ENCODE peak calls at places on chromosome 5, in five cellular contexts. O, Y, Q, S and W are unnamed samples. For H3K4me1, the result is how much of the 10 kb centered on the place peaks cover.

GRCh38 chr5:173913686-173914321 is 25.7 kb downstream of the CPEB4 start:
- DNase-seq in Y (no peak), Q (no peak), S (no peak), O (no peak), W (no peak)

GRCh38 chr5:120938604-120939003 is 474.5 kb downstream of the PRR16 start:
- DNase-seq in O (no peak), Q (no peak), Y (no peak), S (no peak), W (no peak)

GRCh38 chr5:157198277-157199058 is 17.8 kb downstream of the ITK start:
- DNase-seq in O (no peak), Q (no peak), S (no peak), Y (no peak), W (no peak)

GRCh38 chr5:143217065-143217803 is 186.3 kb downstream of the NR3C1 start:
- DNase-seq in Y (no peak), Q (peak), O (peak), S (no peak), W (no peak)

GRCh38 chr5:12730354-12730753 is 826.1 kb upstream of the CTNND2 start:
- DNase-seq in Y (no peak), S (no peak), O (no peak), Q (no peak), W (no peak)

GRCh38 chr5:52788505-52788821 is 747 bp downstream of the ITGA1 start:
- DNase-seq in Q (no peak), S (no peak), O (no peak), Y (no peak), W (no peak)

GRCh38 chr5:123120197-123120596 is 31.2 kb downstream of the PRDM6 start:
- DNase-seq in Y (no peak), O (peak), Q (no peak), S (no peak), W (no peak)

GRCh38 chr5:129973716-129974426 is 69.6 kb downstream of the CHSY3 start:
- DNase-seq in O (no peak), S (no peak), Y (no peak), Q (peak), W (no peak)

GRCh38 chr5:128111818-128112448 is 28.4 kb downstream of the SLC12A2 start:
- DNase-seq in Q (peak), Y (no peak), O (no peak), S (no peak), W (no peak)

GRCh38 chr5:34789021-34789531 is 49.9 kb upstream of the TTC23L start:
- DNase-seq in O (no peak), Y (no peak), S (no peak), Q (peak), W (peak)

GRCh38 chr5:41508696-41509398 is 1.6 kb downstream of the PLCXD3 start:
- DNase-seq in Y (no peak), O (no peak), S (no peak), Q (no peak), W (no peak)

GRCh38 chr5:157820593-157821252 is 38.2 kb downstream of the CLINT1 start:
- DNase-seq in Y (peak), O (peak), S (no peak), Q (peak), W (no peak)

GRCh38 chr5:178306430-178307225 is 74.0 kb upstream of the PHYKPL start:
- DNase-seq in S (no peak), O (no peak), Q (no peak), Y (no peak), W (no peak)

GRCh38 chr5:128328479-128328878 is 209.6 kb downstream of the FBN2 start:
- DNase-seq in Q (no peak), O (no peak), S (no peak), Y (no peak), W (no peak)

GRCh38 chr5:96745025-96745424 is 62.7 kb downstream of the ERAP1 start:
- DNase-seq in S (no peak), Q (no peak), Y (no peak), O (no peak), W (no peak)

GRCh38 chr5:77167695-77168111 is 42.8 kb upstream of the PDE8B start:
- DNase-seq in O (peak), S (no peak), Q (peak), Y (no peak), W (no peak)

GRCh38 chr5:147507480-147508126 is 2.3 kb downstream of the DPYSL3 start:
- DNase-seq in S (no peak), Q (peak), O (no peak), Y (no peak), W (no peak)

GRCh38 chr5:66100851-66101250 is 43.2 kb upstream of the SREK1 start:
- DNase-seq in Q (no peak), O (no peak), S (no peak), Y (no peak), W (no peak)

GRCh38 chr5:90529939-90530677 is 724 bp upstream of the LYSMD3 start:
- DNase-seq in S (peak), Y (peak), O (peak), Q (peak), W (peak)

GRCh38 chr5:14164764-14165163 is 21.6 kb downstream of the TRIO start:
- DNase-seq in S (no peak), Y (no peak), Q (no peak), O (no peak), W (no peak)

GRCh38 chr5:82272957-82273356 is 5.2 kb downstream of the RPS23 start:
- DNase-seq in Q (no peak), Y (no peak), S (no peak), O (no peak), W (no peak)

GRCh38 chr5:179415291-179416060 is 70.2 kb upstream of the ADAMTS2 start:
- DNase-seq in Q (no peak), Y (no peak), O (no peak), S (no peak), W (peak)

GRCh38 chr5:32598270-32598937 is 13.0 kb downstream of the SUB1 start:
- DNase-seq in Q (no peak), O (no peak), Y (peak), S (no peak), W (no peak)
- H3K4me1 ChIP-seq in Q (under half), O (under half), Y (under half), S (under half), W (under half)

GRCh38 chr5:151153300-151153699 is 4.3 kb downstream of the ANXA6 start:
- DNase-seq in S (no peak), Q (no peak), Y (no peak), O (no peak), W (no peak)

GRCh38 chr5:151151263-151151660 is 6.3 kb downstream of the ANXA6 start:
- DNase-seq in S (no peak), Y (no peak), O (no peak), Q (no peak), W (no peak)

GRCh38 chr5:151151793-151152192 is 5.8 kb downstream of the ANXA6 start:
- DNase-seq in S (no peak), O (no peak), Y (no peak), Q (peak), W (peak)

GRCh38 chr5:151148583-151148982 is 9.0 kb downstream of the ANXA6 start:
- DNase-seq in O (no peak), S (no peak), Y (no peak), Q (no peak), W (no peak)

GRCh38 chr5:151150484-151151262 is 6.9 kb downstream of the ANXA6 start:
- DNase-seq in Y (peak), S (no peak), Q (peak), O (peak), W (peak)
- H3K4me1 ChIP-seq in Y (half or more), S (under half), Q (under half), O (under half), W (under half)

DNA sequence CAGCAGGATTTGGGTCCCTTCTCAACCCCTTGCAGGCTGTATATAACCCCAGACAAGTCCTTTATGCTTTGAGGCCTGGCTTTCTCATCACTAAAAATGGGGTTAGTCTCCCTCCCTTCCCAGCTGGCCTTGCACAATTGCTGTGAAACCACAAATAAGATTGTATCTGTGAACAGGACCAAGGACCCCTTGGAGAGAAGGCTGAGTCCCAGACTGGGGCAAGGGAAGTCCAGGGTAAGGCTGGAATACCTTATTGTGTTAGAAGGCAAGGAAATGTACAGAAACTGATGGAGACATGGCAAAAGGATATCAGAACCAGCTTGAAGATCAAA is 11.4 kb downstream of the MACROH2A1 start:
- DNase-seq in Y (no peak), Q (no peak), S (no peak), O (no peak), W (no peak)
- H3K4me1 ChIP-seq in Y (under half), Q (under half), S (under half), O (under half), W (under half)

DNA sequence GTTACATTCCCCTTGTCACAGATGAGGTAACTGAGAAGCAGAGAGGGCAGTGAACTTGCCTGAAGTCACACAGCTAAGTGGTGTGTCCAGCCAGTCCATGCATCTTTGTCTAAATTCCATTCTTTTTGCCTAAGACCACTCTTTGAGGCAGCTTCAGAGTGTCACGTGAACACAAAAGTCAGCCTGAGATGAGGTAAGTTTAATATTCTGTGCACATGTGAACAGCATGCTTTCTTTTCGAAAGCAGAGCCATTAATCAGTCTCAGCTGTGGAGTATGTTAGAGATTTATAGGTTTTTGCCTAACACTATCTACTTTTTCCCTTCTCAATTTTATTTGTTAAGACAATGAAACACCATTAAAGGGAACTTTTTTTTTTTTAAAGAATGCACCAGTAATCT is 43.5 kb downstream of the SH3PXD2B start:
- DNase-seq in Q (peak), S (no peak), O (no peak), Y (no peak), W (no peak)
- H3K4me1 ChIP-seq in Q (under half), S (under half), O (under half), Y (under half), W (under half)

DNA sequence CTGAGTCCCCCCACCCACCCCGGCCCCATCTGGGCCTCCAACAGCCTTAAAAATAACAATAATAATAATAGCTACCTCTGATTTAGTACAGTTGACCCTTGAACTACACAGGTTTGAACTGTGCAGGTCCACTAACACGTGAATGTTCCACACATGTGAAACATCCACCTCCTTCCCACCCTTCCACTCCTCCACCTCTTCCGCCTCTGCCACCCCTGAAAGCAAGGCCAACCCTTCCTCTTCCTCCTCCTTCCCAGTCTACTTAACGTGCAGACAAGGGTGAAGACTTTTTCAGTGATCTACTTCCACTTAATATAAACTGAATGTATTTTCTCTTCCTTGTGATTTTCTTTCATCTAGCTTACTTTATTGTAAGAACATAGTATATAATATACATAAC is 10.8 kb downstream of the PDGFRB start:
- DNase-seq in Y (no peak), O (no peak), S (no peak), Q (peak), W (no peak)
- H3K4me1 ChIP-seq in Y (under half), O (under half), S (under half), Q (half or more), W (half or more)

GRCh38 chr5:154479160-154479943 is 1.3 kb upstream of the HAND1 start:
- DNase-seq in Q (no peak), Y (no peak), S (no peak), O (no peak), W (no peak)
- H3K4me1 ChIP-seq in Q (under half), Y (half or more), S (under half), O (under half), W (under half)

DNA sequence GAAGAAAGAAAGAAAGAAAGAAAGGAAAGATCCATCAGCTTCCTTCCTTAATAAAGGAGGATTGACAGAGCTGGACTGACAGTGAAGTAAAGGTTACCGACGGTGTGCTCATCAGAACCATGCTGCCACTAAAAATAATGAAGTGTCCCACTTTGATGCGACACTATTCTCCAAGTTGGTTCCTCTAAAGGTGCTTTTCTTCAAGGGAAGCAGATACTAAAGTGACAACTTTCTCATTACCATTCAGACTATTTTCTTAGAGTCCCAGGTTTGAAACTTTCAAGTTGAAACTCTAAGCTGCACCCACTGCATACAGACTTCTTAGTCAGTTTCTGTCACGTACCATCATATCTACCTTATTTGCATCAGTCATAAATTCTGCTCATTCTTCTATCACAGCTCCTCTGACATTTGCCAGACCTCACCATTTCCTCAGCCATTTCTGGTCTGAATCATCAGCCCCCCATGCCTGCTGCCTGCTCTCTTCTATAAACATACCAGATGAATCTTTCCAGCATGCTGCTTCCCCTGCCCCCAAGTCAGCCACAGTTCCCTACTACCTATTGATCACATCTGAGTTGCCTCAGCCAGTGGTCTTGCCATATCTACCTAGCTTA is 177.6 kb downstream of the DEPDC1B start:
- DNase-seq in O (no peak), Q (peak), S (no peak), Y (no peak), W (no peak)
- H3K4me1 ChIP-seq in O (under half), Q (under half), S (under half), Y (under half), W (under half)

GRCh38 chr5:150137168-150137957 is 18.3 kb downstream of the PDGFRB start:
- DNase-seq in Y (no peak), O (peak), Q (peak), S (no peak), W (no peak)
- H3K4me1 ChIP-seq in Y (under half), O (under half), Q (half or more), S (under half), W (under half)